ENCODE peak calls at places on chromosomes 2 and 18, in six cellular contexts. A is gastrocnemius medialis, W is cardiac muscle cell, J is foreskin fibroblast, Q is neural crest cell, K is thyroid gland. H is an unnamed sample.

GRCh38 chr2:142989276-142990204 is 112.1 kb downstream of the KYNU start:
- DNase-seq in A (no peak), Q (no peak), K (no peak), W (peak; percentile 73), J (no peak), H (no peak)

GRCh38 chr2:40401896-40402295 is 50.0 kb downstream of the SLC8A1 start:
- DNase-seq in W (peak; percentile 84), K (no peak), A (no peak), Q (no peak), J (peak; percentile 95), H (no peak)

GRCh38 chr2:142131016-142131714 is at the start of gene LRP1B:
- DNase-seq in A (no peak), W (peak; percentile 62), K (peak; percentile 49), J (peak; percentile 20), Q (peak; percentile 7), H (peak; percentile 44)

GRCh38 chr2:25558262-25558661 is 115.1 kb downstream of the DTNB start:
- DNase-seq in A (no peak), Q (no peak), J (peak; percentile 70), K (no peak), W (peak; percentile 74), H (no peak)

GRCh38 chr2:49271060-49271665 is 116.8 kb upstream of the FSHR start:
- DNase-seq in W (no peak), K (no peak), A (no peak), J (no peak), Q (no peak), H (no peak)

GRCh38 chr2:201929627-201930026 is 104.0 kb upstream of the FZD7 start:
- DNase-seq in W (no peak), A (no peak), Q (no peak), J (no peak), K (no peak), H (no peak)

GRCh38 chr2:222310747-222311320 is 12.0 kb upstream of the PAX3 start:
- DNase-seq in W (no peak), J (no peak), A (no peak), Q (no peak), K (no peak), H (no peak)

GRCh38 chr2:108534577-108535379 is 508 bp downstream of the LIMS1 start:
- DNase-seq in K (no peak), W (peak; percentile 57), Q (peak; percentile 41), A (no peak), J (peak; percentile 19), H (peak; percentile 24)

GRCh38 chr2:33106115-33106514 is 159.4 kb downstream of the LTBP1 start:
- DNase-seq in Q (no peak), K (no peak), W (no peak), A (no peak), J (peak; percentile 56), H (no peak)

GRCh38 chr2:156999657-157000056 is 257.8 kb upstream of the GALNT5 start:
- DNase-seq in A (no peak), J (no peak), W (no peak), Q (no peak), K (no peak), H (no peak)

GRCh38 chr2:52929412-52929811 is 838.2 kb upstream of the CHAC2 start:
- DNase-seq in K (no peak), Q (no peak), J (no peak), W (no peak), A (no peak), H (no peak)

GRCh38 chr2:138187221-138187620 is 222.9 kb downstream of the HNMT start:
- DNase-seq in J (no peak), W (no peak), A (no peak), Q (no peak), K (no peak), H (no peak)

GRCh38 chr2:60550151-60550983 is 3.1 kb downstream of the BCL11A start:
- DNase-seq in J (peak; percentile 69), K (peak; percentile 86), A (peak; percentile 42), W (peak; percentile 90), Q (peak; percentile 42), H (peak; percentile 53)

GRCh38 chr2:168712053-168712452 is 90.4 kb upstream of the NOSTRIN start:
- DNase-seq in Q (no peak), J (no peak), W (no peak), K (no peak), A (no peak), H (no peak)

GRCh38 chr18:49381267-49381865 is 79.1 kb downstream of the DYM start:
- DNase-seq in W (no peak), A (no peak), J (no peak), Q (no peak), K (no peak), H (no peak)

GRCh38 chr18:49371786-49372185 is 88.7 kb downstream of the DYM start:
- DNase-seq in Q (no peak), K (no peak), W (no peak), J (no peak), A (no peak), H (no peak)

GRCh38 chr18:49380812-49381211 is 79.6 kb downstream of the DYM start:
- DNase-seq in K (no peak), J (no peak), W (no peak), A (no peak), Q (no peak), H (no peak)

GRCh38 chr18:49377742-49378141 is 82.7 kb downstream of the DYM start:
- DNase-seq in K (no peak), Q (no peak), W (no peak), A (no peak), J (no peak), H (no peak)
- TF ChIP-seq CTCF in K (no peak), Q (no peak), W (no peak), A (no peak), J (no peak), H (no peak)

DNA sequence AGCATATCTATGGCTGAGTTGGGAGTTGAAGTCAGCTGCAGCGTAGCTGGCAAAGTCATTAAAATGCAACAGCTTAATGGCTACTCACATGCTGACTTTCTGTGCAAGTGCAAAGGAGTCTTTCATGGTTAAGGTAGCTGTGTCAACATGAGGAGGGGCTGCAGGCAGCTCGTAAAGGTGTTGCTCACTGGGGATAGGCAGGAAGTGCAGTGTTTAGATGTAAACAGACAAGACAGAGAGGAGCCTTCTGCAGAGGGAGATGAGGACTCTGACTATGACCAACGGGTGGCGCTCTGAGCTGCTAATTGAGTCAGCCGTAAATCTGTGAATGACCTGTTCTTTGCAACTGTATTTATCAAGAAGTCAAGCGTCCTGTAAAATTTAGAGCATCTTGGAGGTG is 22.3 kb upstream of the CAVIN2 start:
- DNase-seq in W (peak; percentile 57), K (no peak), A (no peak), J (peak; percentile 29), Q (peak; percentile 33), H (no peak)
- TF ChIP-seq CTCF in W (peak; percentile 38), K (no peak), A (no peak), J (peak; percentile 29), Q (peak; percentile 51), H (no peak)

GRCh38 chr2:15546297-15547098 is 14.6 kb downstream of the NBAS start:
- DNase-seq in Q (no peak), K (no peak), J (no peak), A (no peak), W (no peak), H (no peak)
- TF ChIP-seq CTCF in Q (peak; percentile 42), K (no peak), J (peak; percentile 12), A (no peak), W (peak; percentile 26), H (no peak)

DNA sequence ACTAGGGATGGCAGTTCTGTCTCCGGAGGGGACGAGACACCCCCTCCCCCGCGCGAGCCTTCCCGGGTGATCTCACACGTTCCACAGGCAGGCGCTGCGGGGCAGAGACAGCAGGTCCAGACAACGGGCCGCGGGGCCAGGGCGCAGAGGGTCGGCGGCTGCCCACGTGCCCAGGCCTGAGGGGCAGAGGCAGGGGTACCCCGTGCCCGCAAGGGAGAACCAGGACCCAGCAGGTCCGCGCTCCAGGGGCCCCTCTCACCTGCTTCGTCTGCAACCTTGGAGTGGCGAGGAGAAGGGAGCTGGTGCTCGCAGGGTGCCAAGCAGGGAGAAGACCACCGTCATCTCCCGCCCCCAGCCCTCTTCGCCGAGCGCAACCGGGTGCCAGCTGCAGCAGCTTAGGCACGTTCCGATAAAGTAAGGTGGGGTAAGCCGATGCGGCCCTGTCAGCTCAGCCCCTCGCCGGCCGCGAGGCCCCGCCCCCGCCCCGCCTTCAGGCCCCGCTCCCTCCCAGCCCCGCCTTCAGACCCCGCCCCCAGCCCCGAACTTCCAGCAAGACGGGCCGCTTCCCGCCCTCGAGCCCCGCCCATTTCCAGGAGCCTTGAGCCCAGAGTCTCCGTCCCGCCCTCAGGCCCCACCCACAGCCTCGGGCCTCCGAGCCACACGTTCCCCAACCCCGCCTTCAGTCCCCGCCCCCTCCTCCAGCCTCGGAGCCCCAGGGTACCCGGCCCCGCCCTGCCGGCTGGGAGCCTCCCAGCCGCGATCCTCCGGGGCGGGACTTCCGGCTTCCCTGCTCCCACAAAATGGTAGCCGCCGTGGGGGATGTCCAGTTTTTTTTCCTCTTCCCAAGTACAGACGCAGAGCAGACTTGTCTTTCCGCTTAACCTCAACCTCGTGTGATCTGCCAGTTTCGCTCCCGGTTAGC is at the start of gene GPR155:
- DNase-seq in A (peak; percentile 99), Q (peak; percentile 92), J (peak; percentile 98), W (peak; percentile 99), K (peak; percentile 100), H (peak; percentile 100)
- TF ChIP-seq CTCF in A (no peak), Q (no peak), J (no peak), W (peak; percentile 3), K (peak; percentile 33), H (no peak)

GRCh38 chr2:193868132-193868531 is 1673.4 kb upstream of the TMEFF2 start:
- DNase-seq in J (no peak), K (no peak), A (no peak), Q (no peak), W (no peak), H (no peak)
- TF ChIP-seq CTCF in J (no peak), K (no peak), A (no peak), Q (no peak), W (no peak), H (no peak)